ENCODE peak calls at places on chromosomes 5 and 9, in five cellular contexts. One of them, this sample, is unnamed.

GRCh38 chr5:3325811-3326568 is 269.6 kb upstream of the IRX1 start:
- DNase-seq in prostate gland: peak; percentile 20
- DNase-seq in epithelial cell of esophagus: no peak
- DNase-seq in mammary epithelial cell: no peak
- DNase-seq in A673: no peak
- DNase-seq in this sample: no peak

GRCh38 chr5:77518304-77518703 is 26.2 kb upstream of the WDR41 start:
- DNase-seq in prostate gland: no peak
- DNase-seq in epithelial cell of esophagus: peak; percentile 15
- DNase-seq in mammary epithelial cell: no peak
- DNase-seq in A673: peak; percentile 33
- DNase-seq in this sample: no peak

GRCh38 chr9:117458066-117458465 is 43.2 kb upstream of the ASTN2 start:
- DNase-seq in prostate gland: no peak
- DNase-seq in epithelial cell of esophagus: no peak
- DNase-seq in mammary epithelial cell: no peak
- DNase-seq in A673: no peak
- DNase-seq in this sample: no peak

GRCh38 chr9:96327694-96328352 is 25.8 kb upstream of the HSD17B3 start:
- DNase-seq in prostate gland: peak; percentile 42
- DNase-seq in epithelial cell of esophagus: peak; percentile 60
- DNase-seq in mammary epithelial cell: peak; percentile 38
- DNase-seq in A673: peak; percentile 71
- DNase-seq in this sample: no peak

GRCh38 chr5:141618030-141618803 is 583 bp downstream of the DIAPH1 start:
- DNase-seq in prostate gland: peak; percentile 60
- DNase-seq in epithelial cell of esophagus: peak; percentile 80
- DNase-seq in mammary epithelial cell: peak; percentile 77
- DNase-seq in A673: peak; percentile 53
- DNase-seq in this sample: peak; percentile 73

GRCh38 chr9:5621327-5621726 is 7.6 kb upstream of the RIC1 start:
- DNase-seq in prostate gland: no peak
- DNase-seq in epithelial cell of esophagus: peak; percentile 88
- DNase-seq in mammary epithelial cell: peak; percentile 58
- DNase-seq in A673: no peak
- DNase-seq in this sample: no peak

GRCh38 chr9:2066312-2067273 is 51.4 kb downstream of the SMARCA2 start:
- DNase-seq in prostate gland: peak; percentile 11
- DNase-seq in epithelial cell of esophagus: peak; percentile 52
- DNase-seq in mammary epithelial cell: no peak
- DNase-seq in A673: peak; percentile 51
- DNase-seq in this sample: no peak

GRCh38 chr5:155923784-155924183 is 403.2 kb upstream of the SGCD start:
- DNase-seq in prostate gland: no peak
- DNase-seq in epithelial cell of esophagus: no peak
- DNase-seq in mammary epithelial cell: no peak
- DNase-seq in A673: no peak
- DNase-seq in this sample: no peak

GRCh38 chr9:115378758-115379157 is 260.8 kb upstream of the TNC start:
- DNase-seq in prostate gland: no peak
- DNase-seq in epithelial cell of esophagus: no peak
- DNase-seq in mammary epithelial cell: no peak
- DNase-seq in A673: no peak
- DNase-seq in this sample: no peak

GRCh38 chr5:14347522-14347921 is 204.4 kb downstream of the TRIO start:
- DNase-seq in prostate gland: no peak
- DNase-seq in epithelial cell of esophagus: peak; percentile 9
- DNase-seq in mammary epithelial cell: peak; percentile 6
- DNase-seq in A673: no peak
- DNase-seq in this sample: no peak

GRCh38 chr9:109537288-109537687 is 39.2 kb upstream of the PTPN3 start:
- DNase-seq in prostate gland: peak; percentile 67
- DNase-seq in epithelial cell of esophagus: peak; percentile 90
- DNase-seq in mammary epithelial cell: peak; percentile 76
- DNase-seq in A673: no peak
- DNase-seq in this sample: no peak

GRCh38 chr9:129558551-129559505 is 62.1 kb downstream of the C9orf50 start:
- DNase-seq in prostate gland: no peak
- DNase-seq in epithelial cell of esophagus: no peak
- DNase-seq in mammary epithelial cell: no peak
- DNase-seq in A673: no peak
- DNase-seq in this sample: no peak

GRCh38 chr9:129555512-129556203 is 65.2 kb downstream of the C9orf50 start:
- DNase-seq in prostate gland: no peak
- DNase-seq in epithelial cell of esophagus: no peak
- DNase-seq in mammary epithelial cell: no peak
- DNase-seq in A673: no peak
- DNase-seq in this sample: no peak

GRCh38 chr9:129556576-129557191 is 64.2 kb downstream of the C9orf50 start:
- DNase-seq in prostate gland: no peak
- DNase-seq in epithelial cell of esophagus: no peak
- DNase-seq in mammary epithelial cell: no peak
- DNase-seq in A673: no peak
- DNase-seq in this sample: no peak

GRCh38 chr9:129558063-129558550 is 62.8 kb downstream of the C9orf50 start:
- DNase-seq in prostate gland: no peak
- DNase-seq in epithelial cell of esophagus: no peak
- DNase-seq in mammary epithelial cell: no peak
- DNase-seq in A673: no peak
- DNase-seq in this sample: no peak

DNA sequence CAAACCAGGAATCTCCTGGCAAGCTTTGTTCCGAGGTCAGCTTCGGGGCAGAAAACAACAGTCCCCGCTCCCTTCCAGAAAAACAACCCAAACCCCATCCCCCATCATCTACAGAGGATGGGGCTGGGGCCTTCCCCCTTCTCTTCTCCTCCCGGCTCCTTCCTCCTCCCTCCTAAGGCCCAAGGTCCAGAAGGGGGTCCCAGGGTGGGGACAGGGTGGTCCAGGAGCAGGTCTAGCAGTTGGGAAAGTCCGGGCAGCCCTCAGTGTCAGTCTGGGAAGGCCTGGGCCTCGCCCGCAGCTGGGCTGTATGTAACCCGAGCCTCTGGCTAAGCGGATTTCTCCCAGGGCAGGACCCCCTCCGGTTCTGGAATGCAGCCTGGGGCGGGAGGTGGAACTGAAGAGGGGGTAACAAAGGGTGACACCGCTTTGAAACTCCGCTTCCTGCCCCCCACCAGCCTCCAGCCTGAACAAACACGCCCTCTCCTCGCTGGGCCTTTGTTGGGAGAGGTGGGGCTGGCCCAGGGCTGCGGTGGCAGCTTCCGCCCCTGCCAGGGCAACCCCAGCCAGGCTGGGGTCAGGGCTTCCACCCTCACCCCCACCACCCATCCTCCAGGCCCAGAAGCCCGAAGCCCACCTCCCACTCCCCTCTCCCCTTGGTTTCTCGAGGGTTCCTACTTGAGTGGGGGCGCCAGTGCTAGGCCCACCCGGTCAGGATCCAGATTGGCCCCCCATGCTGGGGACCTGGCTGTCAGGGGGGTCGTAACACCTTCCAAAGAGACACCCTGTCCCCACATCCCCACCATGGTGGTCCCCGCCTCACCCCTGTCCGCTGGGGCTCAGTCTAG is 63.5 kb downstream of the C9orf50 start:
- DNase-seq in prostate gland: no peak
- DNase-seq in epithelial cell of esophagus: no peak
- DNase-seq in mammary epithelial cell: no peak
- DNase-seq in A673: peak; percentile 92
- DNase-seq in this sample: no peak
- H3K4me3 ChIP-seq in prostate gland: no peak overlapping the region
- H3K4me3 ChIP-seq in epithelial cell of esophagus: no peak overlapping the region
- H3K4me3 ChIP-seq in mammary epithelial cell: no peak overlapping the region
- H3K4me3 ChIP-seq in A673: no peak overlapping the region
- H3K4me3 ChIP-seq in this sample: no peak overlapping the region

GRCh38 chr5:179080724-179081123 is 20.6 kb downstream of the ZNF354C start:
- DNase-seq in prostate gland: no peak
- DNase-seq in epithelial cell of esophagus: no peak
- DNase-seq in mammary epithelial cell: no peak
- DNase-seq in A673: no peak
- DNase-seq in this sample: no peak

GRCh38 chr5:179079165-179079987 is 19.2 kb downstream of the ZNF354C start:
- DNase-seq in prostate gland: no peak
- DNase-seq in epithelial cell of esophagus: no peak
- DNase-seq in mammary epithelial cell: peak; percentile 0
- DNase-seq in A673: no peak
- DNase-seq in this sample: no peak
- H3K4me3 ChIP-seq in prostate gland: no peak overlapping the region
- H3K4me3 ChIP-seq in epithelial cell of esophagus: no peak overlapping the region
- H3K4me3 ChIP-seq in mammary epithelial cell: no peak overlapping the region
- H3K4me3 ChIP-seq in A673: no peak overlapping the region
- H3K4me3 ChIP-seq in this sample: no peak overlapping the region

GRCh38 chr9:97625620-97626019 is 7.5 kb downstream of the TSTD2 start:
- DNase-seq in prostate gland: no peak
- DNase-seq in epithelial cell of esophagus: no peak
- DNase-seq in mammary epithelial cell: no peak
- DNase-seq in A673: no peak
- DNase-seq in this sample: no peak
- H3K4me3 ChIP-seq in prostate gland: no peak overlapping the region
- H3K4me3 ChIP-seq in epithelial cell of esophagus: no peak overlapping the region
- H3K4me3 ChIP-seq in mammary epithelial cell: no peak overlapping the region
- H3K4me3 ChIP-seq in A673: no peak overlapping the region
- H3K4me3 ChIP-seq in this sample: no peak overlapping the region

GRCh38 chr5:171312129-171312819 is 3.2 kb downstream of the TLX3 start:
- DNase-seq in prostate gland: no peak
- DNase-seq in epithelial cell of esophagus: no peak
- DNase-seq in mammary epithelial cell: no peak
- DNase-seq in A673: no peak
- DNase-seq in this sample: peak; percentile 59

GRCh38 chr5:171311698-171312083 is 2.6 kb downstream of the TLX3 start:
- DNase-seq in prostate gland: no peak
- DNase-seq in epithelial cell of esophagus: no peak
- DNase-seq in mammary epithelial cell: no peak
- DNase-seq in A673: no peak
- DNase-seq in this sample: no peak

GRCh38 chr5:171309526-171310333 is 682 bp downstream of the TLX3 start:
- DNase-seq in prostate gland: no peak
- DNase-seq in epithelial cell of esophagus: peak; percentile 51
- DNase-seq in mammary epithelial cell: no peak
- DNase-seq in A673: no peak
- DNase-seq in this sample: peak; percentile 57

GRCh38 chr5:171310334-171310815 is 1.3 kb downstream of the TLX3 start:
- DNase-seq in prostate gland: no peak
- DNase-seq in epithelial cell of esophagus: no peak
- DNase-seq in mammary epithelial cell: no peak
- DNase-seq in A673: no peak
- DNase-seq in this sample: no peak

GRCh38 chr5:171310816-171311697 is 2.0 kb downstream of the TLX3 start:
- DNase-seq in prostate gland: no peak
- DNase-seq in epithelial cell of esophagus: peak; percentile 56
- DNase-seq in mammary epithelial cell: peak; percentile 23
- DNase-seq in A673: peak; percentile 29
- DNase-seq in this sample: no peak
- H3K4me3 ChIP-seq in prostate gland: no peak overlapping the region
- H3K4me3 ChIP-seq in epithelial cell of esophagus: no peak overlapping the region
- H3K4me3 ChIP-seq in mammary epithelial cell: no peak overlapping the region
- H3K4me3 ChIP-seq in A673: no peak overlapping the region
- H3K4me3 ChIP-seq in this sample: peak overlapping the region; percentile 40

GRCh38 chr5:139903450-139903804 is 107.8 kb downstream of the PSD2 start:
- DNase-seq in prostate gland: no peak
- DNase-seq in epithelial cell of esophagus: no peak
- DNase-seq in mammary epithelial cell: no peak
- DNase-seq in A673: no peak
- DNase-seq in this sample: no peak

GRCh38 chr5:139901971-139902370 is 106.4 kb downstream of the PSD2 start:
- DNase-seq in prostate gland: no peak
- DNase-seq in epithelial cell of esophagus: no peak
- DNase-seq in mammary epithelial cell: no peak
- DNase-seq in A673: no peak
- DNase-seq in this sample: no peak

GRCh38 chr5:139904566-139905400 is 109.2 kb downstream of the PSD2 start:
- DNase-seq in prostate gland: no peak
- DNase-seq in epithelial cell of esophagus: no peak
- DNase-seq in mammary epithelial cell: no peak
- DNase-seq in A673: no peak
- DNase-seq in this sample: no peak

GRCh38 chr5:139905401-139905800 is 109.8 kb downstream of the PSD2 start:
- DNase-seq in prostate gland: no peak
- DNase-seq in epithelial cell of esophagus: no peak
- DNase-seq in mammary epithelial cell: no peak
- DNase-seq in A673: no peak
- DNase-seq in this sample: no peak

DNA sequence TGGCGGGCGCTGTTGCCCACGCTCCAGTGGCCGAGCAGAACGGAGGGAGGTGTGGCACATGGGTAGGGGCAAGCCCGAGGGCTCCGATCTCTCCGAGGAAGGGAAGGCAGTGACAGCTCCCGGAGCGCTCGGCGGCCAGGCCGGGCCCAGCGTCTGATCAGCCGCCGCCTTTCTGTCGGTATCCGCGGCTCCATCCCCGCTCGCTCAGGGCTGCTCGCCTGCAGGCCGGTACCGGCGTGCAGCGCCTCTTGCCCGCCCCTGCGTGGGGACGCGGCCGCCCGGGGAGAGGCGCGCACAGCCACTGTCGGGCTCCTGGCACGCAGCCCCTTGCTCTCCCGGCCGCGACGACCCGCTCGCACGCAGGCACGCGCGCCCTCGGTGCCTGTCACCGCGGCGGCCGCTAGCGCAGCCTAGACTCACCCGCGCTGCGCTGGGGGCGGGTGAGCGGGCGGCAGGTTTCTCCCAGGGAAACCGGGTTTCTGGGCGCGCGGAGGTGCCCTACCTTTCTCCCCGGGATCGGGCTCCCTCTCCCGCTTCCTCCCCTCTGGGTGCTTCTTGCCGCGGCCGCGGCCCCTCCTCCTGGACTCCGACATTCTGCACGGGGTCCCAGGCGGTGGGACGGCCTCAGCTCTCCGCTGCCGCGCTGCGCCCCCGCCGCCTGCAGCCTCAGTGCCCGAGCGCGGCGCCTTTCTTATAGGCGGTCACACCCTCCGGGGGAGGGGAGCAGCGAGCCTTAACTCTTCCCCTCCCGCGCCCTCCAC is 108.4 kb downstream of the PSD2 start:
- DNase-seq in prostate gland: peak; percentile 28
- DNase-seq in epithelial cell of esophagus: peak; percentile 18
- DNase-seq in mammary epithelial cell: peak; percentile 14
- DNase-seq in A673: peak; percentile 27
- DNase-seq in this sample: peak; percentile 61
- H3K4me3 ChIP-seq in prostate gland: peak overlapping the region; percentile 36
- H3K4me3 ChIP-seq in epithelial cell of esophagus: peak overlapping the region; percentile 28
- H3K4me3 ChIP-seq in mammary epithelial cell: peak overlapping the region; percentile 34
- H3K4me3 ChIP-seq in A673: peak overlapping the region; percentile 39
- H3K4me3 ChIP-seq in this sample: peak overlapping the region; percentile 68

GRCh38 chr9:78118742-78119473 is 87.3 kb upstream of the GNAQ start:
- DNase-seq in prostate gland: no peak
- DNase-seq in epithelial cell of esophagus: peak; percentile 98
- DNase-seq in mammary epithelial cell: peak; percentile 98
- DNase-seq in A673: no peak
- DNase-seq in this sample: no peak
- H3K4me3 ChIP-seq in prostate gland: no peak overlapping the region
- H3K4me3 ChIP-seq in epithelial cell of esophagus: no peak overlapping the region
- H3K4me3 ChIP-seq in mammary epithelial cell: no peak overlapping the region
- H3K4me3 ChIP-seq in A673: no peak overlapping the region
- H3K4me3 ChIP-seq in this sample: no peak overlapping the region